ENCODE peak calls at places on chromosomes 13 and 19, in five cellular contexts. One of them, this sample, is unnamed.

GRCh38 chr13:73720216-73720840 is 413.9 kb downstream of the KLF12 start:
- DNase-seq in CD8-positive, alpha-beta T cell: no peak
- DNase-seq in AG09309: no peak
- DNase-seq in Peyer's patch: no peak
- DNase-seq in neural progenitor cell: no peak
- DNase-seq in this sample: no peak

GRCh38 chr13:75826391-75826790 is 190.3 kb downstream of the LMO7 start:
- DNase-seq in AG09309: no peak
- DNase-seq in CD8-positive, alpha-beta T cell: no peak
- DNase-seq in neural progenitor cell: no peak
- DNase-seq in Peyer's patch: no peak
- DNase-seq in this sample: no peak

GRCh38 chr19:38079926-38080380 is 144.1 kb downstream of the DPF1 start:
- DNase-seq in neural progenitor cell: no peak
- DNase-seq in Peyer's patch: no peak
- DNase-seq in AG09309: peak; percentile 77
- DNase-seq in CD8-positive, alpha-beta T cell: no peak
- DNase-seq in this sample: peak; percentile 16

GRCh38 chr13:86974995-86975328 is 696.2 kb upstream of the SLITRK5 start:
- DNase-seq in CD8-positive, alpha-beta T cell: no peak
- DNase-seq in neural progenitor cell: peak; percentile 46
- DNase-seq in Peyer's patch: no peak
- DNase-seq in AG09309: no peak
- DNase-seq in this sample: no peak

GRCh38 chr13:54424344-54424743 is 1395.7 kb downstream of the OLFM4 start:
- DNase-seq in CD8-positive, alpha-beta T cell: no peak
- DNase-seq in Peyer's patch: no peak
- DNase-seq in neural progenitor cell: no peak
- DNase-seq in AG09309: no peak
- DNase-seq in this sample: no peak

GRCh38 chr19:19261350-19262189 is 11.5 kb downstream of the TM6SF2 start:
- DNase-seq in Peyer's patch: no peak
- DNase-seq in AG09309: no peak
- DNase-seq in neural progenitor cell: peak; percentile 89
- DNase-seq in CD8-positive, alpha-beta T cell: no peak
- DNase-seq in this sample: no peak

GRCh38 chr19:7970716-7971448 is 27.4 kb upstream of the TIMM44 start:
- DNase-seq in AG09309: no peak
- DNase-seq in neural progenitor cell: peak; percentile 86
- DNase-seq in CD8-positive, alpha-beta T cell: no peak
- DNase-seq in Peyer's patch: no peak
- DNase-seq in this sample: no peak

GRCh38 chr13:30158774-30159445 is 148.4 kb downstream of the KATNAL1 start:
- DNase-seq in AG09309: peak; percentile 76
- DNase-seq in neural progenitor cell: no peak
- DNase-seq in CD8-positive, alpha-beta T cell: no peak
- DNase-seq in Peyer's patch: peak; percentile 12
- DNase-seq in this sample: no peak

GRCh38 chr13:98997738-98998641 is 20.1 kb upstream of the DOCK9 start:
- DNase-seq in AG09309: no peak
- DNase-seq in CD8-positive, alpha-beta T cell: peak; percentile 28
- DNase-seq in neural progenitor cell: no peak
- DNase-seq in Peyer's patch: peak; percentile 56
- DNase-seq in this sample: no peak

GRCh38 chr13:98483636-98484288 is 93.1 kb downstream of the STK24 start:
- DNase-seq in neural progenitor cell: no peak
- DNase-seq in CD8-positive, alpha-beta T cell: no peak
- DNase-seq in Peyer's patch: no peak
- DNase-seq in AG09309: no peak
- DNase-seq in this sample: no peak

GRCh38 chr19:37999309-38000213 is 92.6 kb downstream of the SIPA1L3 start:
- DNase-seq in CD8-positive, alpha-beta T cell: no peak
- DNase-seq in AG09309: peak; percentile 95
- DNase-seq in Peyer's patch: no peak
- DNase-seq in neural progenitor cell: no peak
- DNase-seq in this sample: peak; percentile 55

GRCh38 chr13:37956536-37956935 is 87.0 kb upstream of the TRPC4 start:
- DNase-seq in Peyer's patch: no peak
- DNase-seq in neural progenitor cell: no peak
- DNase-seq in CD8-positive, alpha-beta T cell: no peak
- DNase-seq in AG09309: no peak
- DNase-seq in this sample: no peak

GRCh38 chr19:15379996-15380647 is 535 bp upstream of the AKAP8 start:
- DNase-seq in Peyer's patch: peak; percentile 80
- DNase-seq in AG09309: no peak
- DNase-seq in CD8-positive, alpha-beta T cell: no peak
- DNase-seq in neural progenitor cell: no peak
- DNase-seq in this sample: no peak

GRCh38 chr13:19023115-19023514 is 158.5 kb downstream of the TUBA3C start:
- DNase-seq in CD8-positive, alpha-beta T cell: no peak
- DNase-seq in AG09309: no peak
- DNase-seq in neural progenitor cell: no peak
- DNase-seq in Peyer's patch: no peak
- DNase-seq in this sample: no peak

GRCh38 chr13:82002693-82003092 is 1661.8 kb upstream of the SPRY2 start:
- DNase-seq in AG09309: no peak
- DNase-seq in neural progenitor cell: no peak
- DNase-seq in Peyer's patch: no peak
- DNase-seq in CD8-positive, alpha-beta T cell: no peak
- DNase-seq in this sample: no peak

GRCh38 chr19:17557461-17557860 is 2.0 kb downstream of the COLGALT1 start:
- DNase-seq in AG09309: no peak
- DNase-seq in neural progenitor cell: no peak
- DNase-seq in CD8-positive, alpha-beta T cell: no peak
- DNase-seq in Peyer's patch: no peak
- DNase-seq in this sample: no peak

GRCh38 chr19:18756896-18757295 is 34.2 kb downstream of the COMP start:
- DNase-seq in neural progenitor cell: no peak
- DNase-seq in Peyer's patch: no peak
- DNase-seq in AG09309: no peak
- DNase-seq in CD8-positive, alpha-beta T cell: no peak
- DNase-seq in this sample: no peak

GRCh38 chr13:111646464-111646855 is 326.0 kb downstream of the TEX29 start:
- DNase-seq in Peyer's patch: no peak
- DNase-seq in neural progenitor cell: no peak
- DNase-seq in AG09309: no peak
- DNase-seq in CD8-positive, alpha-beta T cell: no peak
- DNase-seq in this sample: no peak

GRCh38 chr19:38062959-38063786 is 156.2 kb downstream of the SIPA1L3 start:
- DNase-seq in Peyer's patch: no peak
- DNase-seq in neural progenitor cell: peak; percentile 38
- DNase-seq in AG09309: no peak
- DNase-seq in CD8-positive, alpha-beta T cell: no peak
- DNase-seq in this sample: no peak

GRCh38 chr13:39034085-39034484 is 3.8 kb downstream of the PROSER1 start:
- DNase-seq in Peyer's patch: no peak
- DNase-seq in AG09309: no peak
- DNase-seq in neural progenitor cell: no peak
- DNase-seq in CD8-positive, alpha-beta T cell: no peak
- DNase-seq in this sample: no peak

GRCh38 chr19:28705008-28705407 is 507.9 kb downstream of the UQCRFS1 start:
- DNase-seq in AG09309: peak; percentile 68
- DNase-seq in CD8-positive, alpha-beta T cell: no peak
- DNase-seq in Peyer's patch: no peak
- DNase-seq in neural progenitor cell: peak; percentile 48
- DNase-seq in this sample: peak; percentile 79

GRCh38 chr13:114089751-114090400 is 42.5 kb downstream of the RASA3 start:
- DNase-seq in CD8-positive, alpha-beta T cell: no peak
- DNase-seq in AG09309: no peak
- DNase-seq in Peyer's patch: peak; percentile 20
- DNase-seq in neural progenitor cell: no peak
- DNase-seq in this sample: no peak

GRCh38 chr13:99505814-99506269 is 4.6 kb downstream of the TM9SF2 start:
- DNase-seq in AG09309: no peak
- DNase-seq in neural progenitor cell: no peak
- DNase-seq in Peyer's patch: no peak
- DNase-seq in CD8-positive, alpha-beta T cell: no peak
- DNase-seq in this sample: no peak

GRCh38 chr19:9673912-9674668 is 810 bp downstream of the ZNF562 start:
- DNase-seq in Peyer's patch: no peak
- DNase-seq in AG09309: no peak
- DNase-seq in neural progenitor cell: no peak
- DNase-seq in CD8-positive, alpha-beta T cell: no peak
- DNase-seq in this sample: no peak

GRCh38 chr13:73096173-73097117 is 37.6 kb downstream of the KLF5 start:
- DNase-seq in Peyer's patch: no peak
- DNase-seq in neural progenitor cell: no peak
- DNase-seq in CD8-positive, alpha-beta T cell: no peak
- DNase-seq in AG09309: no peak
- DNase-seq in this sample: no peak

GRCh38 chr19:47315125-47315821 is 5.6 kb downstream of the C5AR1 start:
- DNase-seq in Peyer's patch: no peak
- DNase-seq in CD8-positive, alpha-beta T cell: no peak
- DNase-seq in AG09309: peak; percentile 84
- DNase-seq in neural progenitor cell: no peak
- DNase-seq in this sample: peak; percentile 55

GRCh38 chr13:23445794-23446193 is 12.3 kb upstream of the SACS start:
- DNase-seq in AG09309: no peak
- DNase-seq in CD8-positive, alpha-beta T cell: no peak
- DNase-seq in neural progenitor cell: no peak
- DNase-seq in Peyer's patch: no peak
- DNase-seq in this sample: no peak

GRCh38 chr13:75417647-75418046 is 64.3 kb downstream of the TBC1D4 start:
- DNase-seq in CD8-positive, alpha-beta T cell: no peak
- DNase-seq in AG09309: no peak
- DNase-seq in Peyer's patch: no peak
- DNase-seq in neural progenitor cell: no peak
- DNase-seq in this sample: no peak

GRCh38 chr19:47240996-47241918 is 10.3 kb upstream of the BBC3 start:
- DNase-seq in CD8-positive, alpha-beta T cell: peak; percentile 94
- DNase-seq in Peyer's patch: peak; percentile 76
- DNase-seq in neural progenitor cell: peak; percentile 74
- DNase-seq in AG09309: no peak
- DNase-seq in this sample: no peak

GRCh38 chr13:42628666-42629065 is 54.7 kb downstream of the TNFSF11 start:
- DNase-seq in neural progenitor cell: no peak
- DNase-seq in AG09309: no peak
- DNase-seq in Peyer's patch: no peak
- DNase-seq in CD8-positive, alpha-beta T cell: no peak
- DNase-seq in this sample: no peak

GRCh38 chr19:56312337-56312736 is 2.3 kb downstream of the ZSCAN5A start:
- DNase-seq in neural progenitor cell: no peak
- DNase-seq in CD8-positive, alpha-beta T cell: no peak
- DNase-seq in AG09309: no peak
- DNase-seq in Peyer's patch: no peak
- DNase-seq in this sample: no peak

DNA sequence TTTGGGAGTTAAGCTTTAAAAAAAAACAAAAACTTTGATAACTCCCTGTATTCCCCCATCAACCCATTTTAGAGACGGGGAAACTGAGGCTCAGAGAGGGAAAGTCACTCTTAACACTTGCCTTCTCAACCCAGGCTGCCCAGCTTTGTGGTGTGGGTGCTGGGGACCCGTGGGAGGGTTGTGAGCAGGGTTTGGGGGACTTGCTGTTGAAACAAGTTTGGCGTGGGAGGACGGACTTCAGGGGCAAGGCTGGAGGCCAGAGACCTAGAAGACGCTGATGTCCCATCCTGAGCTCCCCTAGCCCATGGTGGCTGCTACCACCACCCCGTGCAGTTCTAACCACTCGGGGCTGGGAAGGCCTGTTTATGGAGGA is 747 bp upstream of the CACTIN start:
- DNase-seq in neural progenitor cell: peak; percentile 12
- DNase-seq in AG09309: no peak
- DNase-seq in Peyer's patch: no peak
- DNase-seq in CD8-positive, alpha-beta T cell: no peak
- DNase-seq in this sample: no peak
- H3K4me3 ChIP-seq in neural progenitor cell: no peak overlapping the region
- H3K4me3 ChIP-seq in AG09309: no peak overlapping the region
- H3K4me3 ChIP-seq in Peyer's patch: peak overlapping the region; percentile 1
- H3K4me3 ChIP-seq in CD8-positive, alpha-beta T cell: peak overlapping the region; percentile 22
- H3K4me3 ChIP-seq in this sample: no peak overlapping the region

DNA sequence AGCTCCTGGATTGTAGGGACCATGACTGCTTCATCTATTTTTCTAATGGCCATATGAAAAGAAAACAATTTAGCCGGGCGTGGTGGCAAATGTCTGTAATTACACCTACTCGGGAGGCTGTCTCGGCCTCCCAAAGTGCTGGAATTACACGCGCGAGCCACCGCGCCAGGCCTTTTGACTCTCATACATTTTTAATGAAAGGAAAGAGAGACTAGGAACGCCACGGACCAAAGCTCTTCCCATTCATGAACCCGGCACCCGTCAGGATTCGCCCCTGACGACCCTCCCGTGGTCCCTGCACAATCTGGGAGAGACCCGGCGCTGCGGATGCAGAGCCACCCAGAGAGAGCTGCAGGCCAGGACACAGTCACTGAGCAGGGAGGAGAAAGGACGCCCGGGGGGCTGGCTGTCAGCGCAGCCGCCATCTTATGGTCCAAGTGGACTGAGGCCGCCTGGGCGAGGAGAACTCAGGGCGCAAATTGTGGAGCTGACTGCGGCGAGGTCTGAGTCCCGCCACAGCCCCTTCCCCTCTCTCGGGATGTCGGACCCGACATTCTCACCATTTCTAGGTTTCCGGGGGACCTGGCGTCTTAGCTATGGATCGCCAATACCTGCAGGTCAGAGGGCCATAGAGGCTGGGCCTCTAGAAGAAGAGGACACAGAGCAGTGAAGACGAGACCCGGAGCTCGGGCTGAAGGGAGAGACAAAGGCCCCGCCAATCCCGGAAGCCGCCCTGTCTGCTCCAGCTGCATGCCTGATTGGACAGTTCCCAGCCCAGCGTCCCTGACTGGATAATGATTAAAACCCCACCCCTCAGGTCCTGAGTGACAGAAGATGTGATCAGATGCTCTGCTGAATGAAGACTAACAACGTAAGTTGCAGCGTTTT is at the start of gene ZNF681:
- DNase-seq in AG09309: peak; percentile 60
- DNase-seq in Peyer's patch: peak; percentile 78
- DNase-seq in CD8-positive, alpha-beta T cell: peak; percentile 93
- DNase-seq in neural progenitor cell: peak; percentile 93
- DNase-seq in this sample: peak; percentile 74
- TF ChIP-seq CTCF in AG09309: peak; percentile 9
- TF ChIP-seq CTCF in Peyer's patch: no peak
- TF ChIP-seq CTCF in CD8-positive, alpha-beta T cell: no peak
- TF ChIP-seq CTCF in neural progenitor cell: no peak
- TF ChIP-seq CTCF in this sample: peak; percentile 11

GRCh38 chr19:54162241-54162805 is 2.8 kb upstream of the LENG1 start:
- DNase-seq in CD8-positive, alpha-beta T cell: peak; percentile 83
- DNase-seq in Peyer's patch: peak; percentile 96
- DNase-seq in neural progenitor cell: peak; percentile 83
- DNase-seq in AG09309: no peak
- DNase-seq in this sample: no peak
- H3K4me3 ChIP-seq in CD8-positive, alpha-beta T cell: peak overlapping the region; percentile 52
- H3K4me3 ChIP-seq in Peyer's patch: peak overlapping the region; percentile 43
- H3K4me3 ChIP-seq in neural progenitor cell: peak overlapping the region; percentile 22
- H3K4me3 ChIP-seq in AG09309: peak overlapping the region; percentile 46
- H3K4me3 ChIP-seq in this sample: peak overlapping the region; percentile 42

DNA sequence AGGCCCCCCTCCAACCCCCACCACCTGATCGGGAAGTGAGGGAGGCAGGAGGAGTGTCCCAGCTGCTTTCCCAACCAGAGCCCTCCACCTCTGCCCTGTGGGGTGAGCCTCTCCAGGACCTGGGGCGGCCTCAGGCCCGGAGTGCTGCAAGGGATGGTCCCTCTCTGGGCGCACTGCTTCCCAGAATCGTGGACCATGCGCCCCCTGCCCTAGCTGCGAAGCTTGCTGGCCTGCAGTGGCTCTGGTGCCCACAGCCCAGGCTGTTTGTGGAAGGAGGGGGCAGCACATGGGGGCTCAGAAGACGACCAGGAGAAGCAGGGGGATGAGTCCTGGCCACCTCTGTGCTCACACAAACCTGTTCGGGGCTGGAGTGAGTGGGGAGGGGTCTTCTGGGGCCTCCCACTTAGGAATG is 33.6 kb downstream of the CEBPG start:
- DNase-seq in neural progenitor cell: no peak
- DNase-seq in Peyer's patch: no peak
- DNase-seq in AG09309: no peak
- DNase-seq in CD8-positive, alpha-beta T cell: no peak
- DNase-seq in this sample: no peak
- TF ChIP-seq CTCF in neural progenitor cell: peak; percentile 3
- TF ChIP-seq CTCF in Peyer's patch: no peak
- TF ChIP-seq CTCF in AG09309: no peak
- TF ChIP-seq CTCF in CD8-positive, alpha-beta T cell: peak; percentile 37
- TF ChIP-seq CTCF in this sample: no peak